ENCODE peak calls at places on chromosomes 11 and 22, in five cellular contexts. W, Y, X, R and Z are unnamed samples.

GRCh38 chr11:68328374-68329091 is 16.1 kb downstream of the LRP5 start:
- DNase-seq in Y (peak; percentile 72), R (peak; percentile 57), W (no peak), X (no peak), Z (no peak)

GRCh38 chr11:1622076-1622475 is at the start of gene KRTAP5-4:
- DNase-seq in Y (no peak), W (no peak), X (peak; percentile 37), R (no peak), Z (peak; percentile 20)

GRCh38 chr22:30362632-30363281 is 6.0 kb downstream of the CCDC157 start:
- DNase-seq in W (no peak), Y (no peak), X (no peak), R (no peak), Z (no peak)

GRCh38 chr11:62706841-62707240 is 383 bp downstream of the BSCL2 start:
- DNase-seq in X (no peak), R (no peak), Y (no peak), W (no peak), Z (no peak)

GRCh38 chr11:31722754-31723153 is 88.4 kb downstream of the PAX6 start:
- DNase-seq in R (no peak), Y (no peak), X (no peak), W (no peak), Z (no peak)

GRCh38 chr11:63761173-63761572 is 7.4 kb downstream of the ZFTA start:
- DNase-seq in X (no peak), W (no peak), R (no peak), Y (no peak), Z (no peak)

GRCh38 chr11:96279421-96280290 is 63.3 kb downstream of the MAML2 start:
- DNase-seq in W (no peak), R (peak; percentile 66), Y (no peak), X (no peak), Z (no peak)

GRCh38 chr11:11946180-11946579 is 62.2 kb downstream of the DKK3 start:
- DNase-seq in Y (no peak), R (no peak), W (no peak), X (no peak), Z (no peak)

GRCh38 chr11:93577291-93577690 is 34.1 kb upstream of the SMCO4 start:
- DNase-seq in Y (no peak), R (peak; percentile 41), X (no peak), W (no peak), Z (no peak)

GRCh38 chr11:128201801-128202200 is 385.6 kb downstream of the ETS1 start:
- DNase-seq in W (no peak), X (no peak), Y (no peak), R (no peak), Z (no peak)

GRCh38 chr11:130522284-130522961 is 74.0 kb downstream of the ADAMTS15 start:
- DNase-seq in X (no peak), Y (peak; percentile 96), R (peak; percentile 85), W (no peak), Z (no peak)

GRCh38 chr11:111444040-111444439 is 65.0 kb upstream of the POU2AF1 start:
- DNase-seq in W (no peak), R (no peak), Y (no peak), X (no peak), Z (no peak)

GRCh38 chr11:100863080-100863581 is 176.0 kb downstream of the ARHGAP42 start:
- DNase-seq in Y (no peak), R (peak; percentile 92), W (no peak), X (no peak), Z (no peak)

GRCh38 chr22:35425971-35426800 is 26.2 kb downstream of the MCM5 start:
- DNase-seq in Y (no peak), R (peak; percentile 47), X (no peak), W (no peak), Z (no peak)

GRCh38 chr11:128648711-128649110 is 45.2 kb upstream of the FLI1 start:
- DNase-seq in R (no peak), Y (no peak), W (no peak), X (no peak), Z (no peak)